ENCODE peak calls at places on chromosomes 7 and 10, in ten cellular contexts. Z, K, E, M, R, T, D, I, W and P are unnamed samples.

GRCh38 chr10:75231672-75232581 is 3.8 kb downstream of the COMTD1 start:
- DNase-seq in K (no peak), W (no peak), T (no peak), Z (no peak), I (no peak), E (no peak), D (no peak), M (no peak), R (no peak), P (no peak)

GRCh38 chr7:4610768-4611467 is 71.2 kb upstream of the FOXK1 start:
- DNase-seq in W (no peak), R (peak; percentile 64), Z (peak; percentile 82), T (peak; percentile 74), I (no peak), K (no peak), E (no peak), M (peak; percentile 46), D (peak; percentile 86), P (peak; percentile 74)

GRCh38 chr7:26100940-26101339 is 51.1 kb upstream of the NFE2L3 start:
- DNase-seq in T (no peak), R (no peak), W (no peak), Z (no peak), M (no peak), I (no peak), K (no peak), D (no peak), E (no peak), P (no peak)

GRCh38 chr7:26630361-26630760 is 234.0 kb downstream of the SKAP2 start:
- DNase-seq in D (no peak), K (no peak), R (no peak), T (no peak), W (no peak), E (no peak), I (no peak), M (no peak), Z (no peak), P (no peak)

GRCh38 chr10:17348111-17349008 is 106.0 kb downstream of the ST8SIA6 start:
- DNase-seq in Z (peak; percentile 13), W (no peak), K (no peak), R (peak; percentile 63), E (peak; percentile 63), D (no peak), M (peak; percentile 55), I (no peak), T (peak; percentile 96), P (peak; percentile 17)

GRCh38 chr10:6024334-6024682 is 37.9 kb downstream of the IL2RA start:
- DNase-seq in T (no peak), M (no peak), D (no peak), R (no peak), K (no peak), E (no peak), Z (no peak), I (no peak), W (no peak), P (no peak)

GRCh38 chr7:17677408-17677807 is 262.9 kb downstream of the SNX13 start:
- DNase-seq in E (peak; percentile 50), K (no peak), W (no peak), T (no peak), D (no peak), M (no peak), I (no peak), R (no peak), Z (no peak), P (no peak)

GRCh38 chr7:150738092-150739044 is 1.1 kb downstream of the GIMAP5 start:
- DNase-seq in E (no peak), W (no peak), R (no peak), T (peak; percentile 67), D (no peak), Z (no peak), I (no peak), K (no peak), M (no peak), P (peak; percentile 93)

GRCh38 chr7:45610019-45610418 is 35.9 kb downstream of the ADCY1 start:
- DNase-seq in K (no peak), T (no peak), R (no peak), I (no peak), W (no peak), M (no peak), E (no peak), Z (no peak), D (no peak), P (no peak)

GRCh38 chr10:21505711-21506278 is 19.7 kb downstream of the SKIDA1 start:
- DNase-seq in R (no peak), M (no peak), Z (no peak), T (no peak), D (peak; percentile 44), E (no peak), I (no peak), K (no peak), W (no peak), P (no peak)

GRCh38 chr10:28743576-28743975 is 66.3 kb downstream of the BAMBI start:
- DNase-seq in K (no peak), I (no peak), M (no peak), E (no peak), Z (no peak), T (no peak), D (no peak), R (peak; percentile 5), W (no peak), P (no peak)

GRCh38 chr7:30451539-30452277 is 26.9 kb downstream of the NOD1 start:
- DNase-seq in M (no peak), T (no peak), Z (no peak), D (no peak), E (no peak), I (no peak), W (no peak), K (no peak), R (no peak), P (peak; percentile 95)

GRCh38 chr10:48289652-48290238 is 15.2 kb upstream of the FRMPD2 start:
- DNase-seq in Z (peak; percentile 68), E (no peak), M (peak; percentile 14), K (peak; percentile 55), I (peak; percentile 2), R (peak; percentile 39), W (peak; percentile 55), T (peak; percentile 34), D (peak; percentile 85), P (peak; percentile 58)

GRCh38 chr7:7498881-7499280 is 36.8 kb downstream of the COL28A1 start:
- DNase-seq in M (no peak), R (no peak), D (no peak), I (no peak), T (no peak), E (no peak), K (no peak), Z (no peak), W (no peak), P (no peak)

GRCh38 chr10:30503700-30504462 is 69.9 kb downstream of the MAP3K8 start:
- DNase-seq in M (no peak), Z (no peak), W (no peak), D (no peak), T (no peak), K (no peak), R (no peak), I (no peak), E (no peak), P (no peak)

GRCh38 chr7:25805027-25805687 is 346.8 kb upstream of the NFE2L3 start:
- DNase-seq in M (peak; percentile 8), D (no peak), R (peak; percentile 67), K (no peak), W (no peak), E (peak; percentile 17), Z (no peak), I (no peak), T (peak; percentile 30), P (no peak)

GRCh38 chr10:122189185-122189584 is 81.9 kb upstream of the BTBD16 start:
- DNase-seq in E (no peak), W (no peak), D (no peak), Z (no peak), T (no peak), R (no peak), M (no peak), K (no peak), I (no peak), P (no peak)

GRCh38 chr10:97827778-97828291 is 21.8 kb upstream of the GOLGA7B start:
- DNase-seq in E (no peak), Z (no peak), W (no peak), I (no peak), R (no peak), M (no peak), D (no peak), T (peak; percentile 28), K (no peak), P (no peak)

GRCh38 chr7:127532151-127532550 is 53.2 kb downstream of the GCC1 start:
- DNase-seq in T (no peak), M (no peak), D (no peak), W (no peak), Z (no peak), K (no peak), R (no peak), I (no peak), E (no peak), P (no peak)

GRCh38 chr10:50635286-50635685 is 11.5 kb upstream of the SGMS1 start:
- DNase-seq in K (no peak), T (no peak), I (no peak), Z (no peak), D (no peak), R (no peak), W (no peak), M (peak; percentile 76), E (peak; percentile 53), P (no peak)